ENCODE peak calls at places on chromosomes 3 and 15, in five cellular contexts. K is fibroblast of mammary gland, A is uterus, E is lower leg skin, I is IMR-90. T is an unnamed sample.

GRCh38 chr3:129686941-129687340 is 80.5 kb upstream of the PLXND1 start:
- DNase-seq in E (no peak), I (no peak), A (no peak), K (no peak), T (no peak)

GRCh38 chr3:139893963-139894637 is 40.9 kb upstream of the CLSTN2 start:
- DNase-seq in E (no peak), A (peak; percentile 38), K (no peak), I (no peak), T (no peak)

GRCh38 chr3:133865136-133865855 is 30.4 kb downstream of the RAB6B start:
- DNase-seq in I (no peak), K (no peak), A (no peak), E (no peak), T (no peak)

GRCh38 chr15:94610069-94610863 is 378.9 kb downstream of the MCTP2 start:
- DNase-seq in I (no peak), K (no peak), A (no peak), E (no peak), T (no peak)

GRCh38 chr3:47104259-47104658 is 59.7 kb downstream of the SETD2 start:
- DNase-seq in E (no peak), I (no peak), A (no peak), K (no peak), T (no peak)

GRCh38 chr15:72968531-72968922 is 83.7 kb upstream of the NEO1 start:
- DNase-seq in K (no peak), E (no peak), I (no peak), A (no peak), T (no peak)

GRCh38 chr15:49435201-49435600 is 12.2 kb downstream of the FGF7 start:
- DNase-seq in I (peak; percentile 80), A (no peak), K (no peak), E (no peak), T (no peak)

GRCh38 chr3:195160257-195160898 is 110.6 kb downstream of the XXYLT1 start:
- DNase-seq in K (peak; percentile 39), E (no peak), I (peak; percentile 79), A (peak; percentile 53), T (peak; percentile 50)

GRCh38 chr3:188320757-188321156 is 166.8 kb downstream of the LPP start:
- DNase-seq in I (peak; percentile 83), K (peak; percentile 72), A (no peak), E (no peak), T (peak; percentile 80)

GRCh38 chr15:52180196-52180835 is 10.9 kb downstream of the GNB5 start:
- DNase-seq in K (no peak), E (peak; percentile 24), A (peak; percentile 23), I (no peak), T (no peak)

GRCh38 chr3:178736300-178736699 is 200.1 kb downstream of the KCNMB2 start:
- DNase-seq in K (no peak), E (no peak), I (no peak), A (no peak), T (no peak)

GRCh38 chr15:58981808-58982475 is 5.5 kb upstream of the RNF111 start:
- DNase-seq in A (no peak), E (no peak), K (no peak), I (no peak), T (no peak)

GRCh38 chr15:58985443-58985842 is 2.0 kb upstream of the RNF111 start:
- DNase-seq in E (peak; percentile 56), K (peak; percentile 49), A (peak; percentile 64), I (peak; percentile 19), T (no peak)

DNA sequence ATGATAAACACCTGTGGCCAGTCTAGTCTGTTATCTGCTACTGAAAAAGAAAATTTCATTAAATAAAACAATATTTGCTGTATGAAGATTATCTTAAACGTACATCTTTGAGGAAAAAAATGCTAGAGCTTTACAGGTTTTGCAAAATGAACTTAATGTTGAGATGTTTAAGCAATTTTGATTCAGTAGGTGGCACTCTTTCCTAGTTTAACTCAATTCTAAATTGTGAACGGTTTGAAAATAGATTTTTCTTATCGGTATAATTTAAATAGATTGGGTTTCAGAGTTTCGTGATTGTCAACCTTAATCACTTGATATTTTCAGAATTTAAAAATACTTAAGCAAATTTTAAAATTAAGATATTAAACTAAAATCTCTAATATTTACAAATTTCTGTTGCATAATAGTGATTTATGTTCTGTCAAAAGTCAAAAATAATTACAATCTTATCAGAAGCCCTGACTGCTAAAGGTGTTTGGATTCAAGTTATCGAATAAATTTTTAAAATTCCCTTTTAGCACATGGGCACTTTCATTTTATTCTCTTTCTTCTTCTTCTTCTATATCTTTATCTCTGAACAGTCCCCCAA is 7.0 kb upstream of the RNF111 start:
- DNase-seq in I (peak; percentile 56), A (no peak), E (no peak), K (peak; percentile 64), T (peak; percentile 11)
- TF ChIP-seq CTCF in I (peak; percentile 67), A (peak; percentile 58), E (no peak), K (peak; percentile 55), T (peak; percentile 80)

GRCh38 chr3:14785207-14786155 is 33.3 kb upstream of the FGD5 start:
- DNase-seq in K (no peak), A (no peak), E (no peak), I (no peak), T (no peak)

GRCh38 chr3:14784087-14784596 is 34.6 kb upstream of the FGD5 start:
- DNase-seq in K (no peak), E (no peak), I (no peak), A (no peak), T (no peak)

GRCh38 chr3:14788644-14789043 is 30.1 kb upstream of the FGD5 start:
- DNase-seq in A (no peak), K (no peak), E (no peak), I (no peak), T (no peak)

GRCh38 chr3:14787630-14788029 is 31.1 kb upstream of the FGD5 start:
- DNase-seq in I (no peak), E (no peak), A (no peak), K (no peak), T (no peak)

GRCh38 chr3:14786369-14786768 is 32.4 kb upstream of the FGD5 start:
- DNase-seq in E (no peak), I (no peak), A (no peak), K (no peak), T (no peak)
- TF ChIP-seq CTCF in E (no peak), I (no peak), A (no peak), K (no peak), T (no peak)

GRCh38 chr15:59647085-59647484 is 10.2 kb downstream of the GTF2A2 start:
- DNase-seq in E (no peak), K (no peak), A (no peak), I (no peak), T (no peak)

GRCh38 chr15:59646271-59646670 is 11.0 kb downstream of the GTF2A2 start:
- DNase-seq in K (no peak), I (no peak), E (no peak), A (no peak), T (no peak)

GRCh38 chr15:59644757-59645156 is 12.6 kb downstream of the GTF2A2 start:
- DNase-seq in E (no peak), K (peak; percentile 30), A (no peak), I (peak; percentile 52), T (no peak)

DNA sequence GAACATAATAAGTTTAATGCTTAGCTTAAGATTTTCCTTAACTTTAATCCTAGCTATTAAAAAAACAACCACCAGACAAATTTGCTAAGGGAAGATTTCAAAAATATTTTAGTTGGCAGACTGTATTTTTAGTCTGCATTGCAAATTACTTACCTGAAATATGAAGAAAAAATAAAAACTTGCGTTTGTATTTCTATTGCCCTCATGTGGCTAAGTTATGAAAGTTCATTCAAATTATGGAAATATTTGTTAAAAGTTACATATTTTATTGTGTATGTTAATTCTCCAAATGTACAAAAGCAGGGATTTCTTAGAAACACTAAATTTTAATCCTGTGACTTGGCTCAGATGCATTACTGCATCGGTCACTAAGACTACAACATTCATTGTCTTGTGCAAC is 15.0 kb downstream of the GTF2A2 start:
- DNase-seq in A (no peak), E (no peak), I (no peak), K (no peak), T (no peak)
- TF ChIP-seq CTCF in A (no peak), E (no peak), I (no peak), K (no peak), T (peak; percentile 70)

GRCh38 chr3:45929042-45929679 is 14.1 kb upstream of the CXCR6 start:
- DNase-seq in E (no peak), A (no peak), K (peak; percentile 31), I (peak; percentile 26), T (peak; percentile 7)
- TF ChIP-seq CTCF in E (no peak), A (peak; percentile 46), K (peak; percentile 80), I (peak; percentile 79), T (peak; percentile 90)

GRCh38 chr15:88655780-88656488 is 17.1 kb downstream of the ISG20 start:
- DNase-seq in A (no peak), E (no peak), K (no peak), I (no peak), T (no peak)
- TF ChIP-seq CTCF in A (no peak), E (no peak), K (no peak), I (no peak), T (peak; percentile 22)

DNA sequence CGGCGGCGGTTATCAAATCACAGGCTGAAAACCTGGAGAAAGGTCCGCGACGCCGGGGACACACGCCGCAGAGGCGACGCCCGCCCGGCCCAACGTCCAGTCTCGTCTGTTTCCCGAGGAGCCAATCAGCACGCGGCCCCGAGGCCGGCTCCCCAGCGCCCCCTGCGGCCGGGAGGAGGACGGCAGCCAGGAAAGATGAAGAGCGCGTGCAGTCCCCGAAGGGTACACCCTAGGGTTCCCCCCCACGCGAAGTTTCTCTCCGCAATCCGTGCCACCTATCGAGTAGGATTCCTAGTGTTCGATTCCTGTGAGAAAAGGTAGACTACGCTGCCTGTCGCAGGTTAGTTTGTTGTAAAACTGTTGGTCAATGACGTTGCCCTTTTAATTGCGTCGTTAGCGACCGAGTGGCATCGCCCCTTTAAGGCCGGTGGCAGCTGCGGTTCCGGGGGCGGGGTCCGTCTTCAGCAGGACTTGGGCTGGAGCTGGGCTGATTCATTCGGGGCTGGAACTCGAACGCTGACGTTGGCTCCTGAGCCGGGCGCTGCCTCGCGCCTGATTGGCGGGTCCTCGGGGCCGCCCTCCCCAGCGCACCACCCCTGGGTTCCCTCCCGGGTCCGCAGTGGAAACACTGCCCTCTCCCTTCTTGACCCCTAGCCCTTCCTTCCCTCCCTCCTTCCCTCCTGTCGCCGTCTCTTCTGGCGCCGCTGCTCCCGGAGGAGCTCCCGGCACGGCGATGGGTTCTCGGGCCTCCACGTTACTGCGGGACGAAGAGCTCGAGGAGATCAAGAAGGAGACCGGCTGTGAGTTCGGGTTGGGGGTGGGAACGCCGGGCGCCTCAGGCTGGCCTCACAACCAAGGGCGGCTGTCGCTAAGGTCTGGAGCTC is at the start of the genes CHP1 and EXD1:
- DNase-seq in E (peak; percentile 98), I (peak; percentile 97), K (peak; percentile 97), A (peak; percentile 97), T (peak; percentile 97)
- TF ChIP-seq CTCF in E (peak; percentile 97), I (peak; percentile 88), K (peak; percentile 73), A (peak; percentile 90), T (peak; percentile 98)

T was measured in HFFc6.